ENCODE peak calls at places on chromosomes 6 and 20, in eight cellular contexts. One of them, this sample, is unnamed.

GRCh38 chr6:42118162-42119001 is 24.0 kb downstream of the C6orf132 start:
- DNase-seq in CD8-positive, alpha-beta memory T cell: no peak
- DNase-seq in CD4-positive, alpha-beta memory T cell: no peak
- DNase-seq in heart left ventricle: no peak
- DNase-seq in endodermal cell: no peak
- DNase-seq in pancreas: peak; percentile 79
- DNase-seq in lung: peak; percentile 69
- DNase-seq in aorta: peak; percentile 83
- DNase-seq in this sample: no peak

GRCh38 chr6:38573800-38574395 is 65.8 kb downstream of the BTBD9 start:
- DNase-seq in aorta: no peak
- DNase-seq in CD8-positive, alpha-beta memory T cell: no peak
- DNase-seq in pancreas: no peak
- DNase-seq in heart left ventricle: no peak
- DNase-seq in CD4-positive, alpha-beta memory T cell: no peak
- DNase-seq in endodermal cell: no peak
- DNase-seq in lung: no peak
- DNase-seq in this sample: no peak

GRCh38 chr6:114304304-114304887 is 38.4 kb downstream of the HS3ST5 start:
- DNase-seq in pancreas: no peak
- DNase-seq in heart left ventricle: no peak
- DNase-seq in lung: no peak
- DNase-seq in CD8-positive, alpha-beta memory T cell: no peak
- DNase-seq in endodermal cell: no peak
- DNase-seq in CD4-positive, alpha-beta memory T cell: no peak
- DNase-seq in aorta: no peak
- DNase-seq in this sample: no peak

GRCh38 chr6:1894954-1895353 is 285.2 kb downstream of the FOXC1 start:
- DNase-seq in CD8-positive, alpha-beta memory T cell: no peak
- DNase-seq in aorta: no peak
- DNase-seq in lung: no peak
- DNase-seq in heart left ventricle: no peak
- DNase-seq in pancreas: peak; percentile 68
- DNase-seq in endodermal cell: no peak
- DNase-seq in CD4-positive, alpha-beta memory T cell: no peak
- DNase-seq in this sample: no peak

GRCh38 chr20:63707558-63708300 is at the start of the genes ARFRP1 and ZGPAT:
- DNase-seq in pancreas: peak; percentile 87
- DNase-seq in heart left ventricle: peak; percentile 93
- DNase-seq in endodermal cell: peak; percentile 95
- DNase-seq in lung: peak; percentile 91
- DNase-seq in aorta: peak; percentile 97
- DNase-seq in CD4-positive, alpha-beta memory T cell: peak; percentile 86
- DNase-seq in CD8-positive, alpha-beta memory T cell: peak; percentile 78
- DNase-seq in this sample: peak; percentile 75

GRCh38 chr6:38871745-38872568 is 156.8 kb downstream of the DNAH8 start:
- DNase-seq in CD4-positive, alpha-beta memory T cell: peak; percentile 52
- DNase-seq in heart left ventricle: no peak
- DNase-seq in lung: peak; percentile 56
- DNase-seq in aorta: no peak
- DNase-seq in endodermal cell: peak; percentile 90
- DNase-seq in CD8-positive, alpha-beta memory T cell: peak; percentile 18
- DNase-seq in pancreas: peak; percentile 18
- DNase-seq in this sample: peak; percentile 41

GRCh38 chr6:85685713-85686112 is 43.0 kb upstream of the SYNCRIP start:
- DNase-seq in lung: no peak
- DNase-seq in pancreas: no peak
- DNase-seq in heart left ventricle: no peak
- DNase-seq in endodermal cell: no peak
- DNase-seq in CD4-positive, alpha-beta memory T cell: no peak
- DNase-seq in aorta: no peak
- DNase-seq in CD8-positive, alpha-beta memory T cell: no peak
- DNase-seq in this sample: no peak

GRCh38 chr6:116557863-116558262 is 4.3 kb downstream of the CALHM4 start:
- DNase-seq in pancreas: no peak
- DNase-seq in CD8-positive, alpha-beta memory T cell: no peak
- DNase-seq in heart left ventricle: peak; percentile 60
- DNase-seq in aorta: no peak
- DNase-seq in endodermal cell: no peak
- DNase-seq in lung: peak; percentile 34
- DNase-seq in CD4-positive, alpha-beta memory T cell: no peak
- DNase-seq in this sample: no peak

GRCh38 chr20:36154696-36155628 is at the start of gene EPB41L1:
- DNase-seq in heart left ventricle: no peak
- DNase-seq in endodermal cell: peak; percentile 84
- DNase-seq in CD4-positive, alpha-beta memory T cell: peak; percentile 9
- DNase-seq in CD8-positive, alpha-beta memory T cell: no peak
- DNase-seq in aorta: no peak
- DNase-seq in pancreas: no peak
- DNase-seq in lung: no peak
- DNase-seq in this sample: no peak

GRCh38 chr6:152981219-152981618 is 1.6 kb downstream of the FBXO5 start:
- DNase-seq in lung: no peak
- DNase-seq in pancreas: no peak
- DNase-seq in aorta: no peak
- DNase-seq in CD4-positive, alpha-beta memory T cell: no peak
- DNase-seq in endodermal cell: no peak
- DNase-seq in CD8-positive, alpha-beta memory T cell: no peak
- DNase-seq in heart left ventricle: no peak
- DNase-seq in this sample: no peak

GRCh38 chr6:152981989-152982767 is 663 bp downstream of the FBXO5 start:
- DNase-seq in heart left ventricle: peak; percentile 25
- DNase-seq in CD4-positive, alpha-beta memory T cell: no peak
- DNase-seq in aorta: no peak
- DNase-seq in CD8-positive, alpha-beta memory T cell: no peak
- DNase-seq in pancreas: no peak
- DNase-seq in endodermal cell: peak; percentile 65
- DNase-seq in lung: no peak
- DNase-seq in this sample: no peak

GRCh38 chr6:152984387-152984872 is 1.6 kb upstream of the FBXO5 start:
- DNase-seq in pancreas: no peak
- DNase-seq in CD4-positive, alpha-beta memory T cell: no peak
- DNase-seq in aorta: no peak
- DNase-seq in endodermal cell: no peak
- DNase-seq in lung: no peak
- DNase-seq in heart left ventricle: no peak
- DNase-seq in CD8-positive, alpha-beta memory T cell: no peak
- DNase-seq in this sample: no peak

GRCh38 chr6:152983637-152984386 is 971 bp upstream of the FBXO5 start:
- DNase-seq in heart left ventricle: peak; percentile 74
- DNase-seq in endodermal cell: peak; percentile 98
- DNase-seq in lung: peak; percentile 76
- DNase-seq in CD4-positive, alpha-beta memory T cell: peak; percentile 31
- DNase-seq in aorta: peak; percentile 99
- DNase-seq in CD8-positive, alpha-beta memory T cell: peak; percentile 90
- DNase-seq in pancreas: no peak
- DNase-seq in this sample: peak; percentile 63

GRCh38 chr6:152982768-152983636 is at the start of gene FBXO5:
- DNase-seq in aorta: peak; percentile 99
- DNase-seq in endodermal cell: peak; percentile 98
- DNase-seq in heart left ventricle: peak; percentile 97
- DNase-seq in CD8-positive, alpha-beta memory T cell: peak; percentile 97
- DNase-seq in lung: peak; percentile 96
- DNase-seq in pancreas: peak; percentile 96
- DNase-seq in CD4-positive, alpha-beta memory T cell: peak; percentile 97
- DNase-seq in this sample: peak; percentile 93
- H3K4me1 ChIP-seq in aorta: no peaks in the 10 kb centered on the region
- H3K4me1 ChIP-seq in endodermal cell: no peaks in the 10 kb centered on the region
- H3K4me1 ChIP-seq in heart left ventricle: peaks cover 46% of the 10 kb centered on the region
- H3K4me1 ChIP-seq in CD8-positive, alpha-beta memory T cell: peaks cover 28% of the 10 kb centered on the region
- H3K4me1 ChIP-seq in lung: peaks cover 13% of the 10 kb centered on the region
- H3K4me1 ChIP-seq in pancreas: peaks cover 11% of the 10 kb centered on the region
- H3K4me1 ChIP-seq in CD4-positive, alpha-beta memory T cell: peaks cover 43% of the 10 kb centered on the region
- H3K4me1 ChIP-seq in this sample: peaks cover 16% of the 10 kb centered on the region

GRCh38 chr6:142694054-142694453 is 250.9 kb downstream of the HIVEP2 start:
- DNase-seq in CD4-positive, alpha-beta memory T cell: no peak
- DNase-seq in pancreas: no peak
- DNase-seq in heart left ventricle: no peak
- DNase-seq in lung: no peak
- DNase-seq in endodermal cell: no peak
- DNase-seq in CD8-positive, alpha-beta memory T cell: no peak
- DNase-seq in aorta: no peak
- DNase-seq in this sample: no peak

GRCh38 chr6:142695016-142695415 is 250.0 kb downstream of the HIVEP2 start:
- DNase-seq in endodermal cell: no peak
- DNase-seq in lung: no peak
- DNase-seq in aorta: no peak
- DNase-seq in heart left ventricle: no peak
- DNase-seq in pancreas: no peak
- DNase-seq in CD8-positive, alpha-beta memory T cell: no peak
- DNase-seq in CD4-positive, alpha-beta memory T cell: no peak
- DNase-seq in this sample: no peak

GRCh38 chr6:142697912-142698311 is 247.1 kb downstream of the HIVEP2 start:
- DNase-seq in heart left ventricle: no peak
- DNase-seq in lung: no peak
- DNase-seq in aorta: no peak
- DNase-seq in endodermal cell: no peak
- DNase-seq in CD4-positive, alpha-beta memory T cell: no peak
- DNase-seq in CD8-positive, alpha-beta memory T cell: no peak
- DNase-seq in pancreas: no peak
- DNase-seq in this sample: no peak

GRCh38 chr6:142696689-142697088 is 248.3 kb downstream of the HIVEP2 start:
- DNase-seq in aorta: peak; percentile 80
- DNase-seq in lung: peak; percentile 49
- DNase-seq in endodermal cell: no peak
- DNase-seq in heart left ventricle: no peak
- DNase-seq in CD8-positive, alpha-beta memory T cell: no peak
- DNase-seq in CD4-positive, alpha-beta memory T cell: no peak
- DNase-seq in pancreas: peak; percentile 82
- DNase-seq in this sample: no peak

GRCh38 chr6:142696123-142696522 is 248.9 kb downstream of the HIVEP2 start:
- DNase-seq in heart left ventricle: no peak
- DNase-seq in CD8-positive, alpha-beta memory T cell: no peak
- DNase-seq in aorta: no peak
- DNase-seq in CD4-positive, alpha-beta memory T cell: no peak
- DNase-seq in endodermal cell: no peak
- DNase-seq in pancreas: no peak
- DNase-seq in lung: no peak
- DNase-seq in this sample: no peak
- H3K36me3 ChIP-seq in heart left ventricle: no peaks in the 10 kb centered on the region
- H3K36me3 ChIP-seq in CD8-positive, alpha-beta memory T cell: no peaks in the 10 kb centered on the region
- H3K36me3 ChIP-seq in aorta: no peaks in the 10 kb centered on the region
- H3K36me3 ChIP-seq in CD4-positive, alpha-beta memory T cell: no peaks in the 10 kb centered on the region
- H3K36me3 ChIP-seq in endodermal cell: no peaks in the 10 kb centered on the region
- H3K36me3 ChIP-seq in pancreas: no peaks in the 10 kb centered on the region
- H3K36me3 ChIP-seq in lung: no peaks in the 10 kb centered on the region
- H3K36me3 ChIP-seq in this sample: no peaks in the 10 kb centered on the region

GRCh38 chr6:158218467-158218866 is 50.3 kb downstream of the GTF2H5 start:
- DNase-seq in endodermal cell: no peak
- DNase-seq in lung: no peak
- DNase-seq in heart left ventricle: no peak
- DNase-seq in CD4-positive, alpha-beta memory T cell: no peak
- DNase-seq in CD8-positive, alpha-beta memory T cell: no peak
- DNase-seq in aorta: no peak
- DNase-seq in pancreas: no peak
- DNase-seq in this sample: no peak

GRCh38 chr6:158220786-158221442 is 52.8 kb downstream of the GTF2H5 start:
- DNase-seq in CD4-positive, alpha-beta memory T cell: peak; percentile 69
- DNase-seq in CD8-positive, alpha-beta memory T cell: peak; percentile 60
- DNase-seq in pancreas: peak; percentile 66
- DNase-seq in endodermal cell: peak; percentile 94
- DNase-seq in lung: peak; percentile 86
- DNase-seq in heart left ventricle: peak; percentile 79
- DNase-seq in aorta: peak; percentile 93
- DNase-seq in this sample: peak; percentile 66

GRCh38 chr6:158223926-158224325 is 55.8 kb downstream of the GTF2H5 start:
- DNase-seq in aorta: no peak
- DNase-seq in CD8-positive, alpha-beta memory T cell: no peak
- DNase-seq in lung: no peak
- DNase-seq in pancreas: no peak
- DNase-seq in CD4-positive, alpha-beta memory T cell: no peak
- DNase-seq in endodermal cell: peak; percentile 17
- DNase-seq in heart left ventricle: no peak
- DNase-seq in this sample: no peak

GRCh38 chr6:158219229-158219628 is 51.1 kb downstream of the GTF2H5 start:
- DNase-seq in endodermal cell: no peak
- DNase-seq in CD8-positive, alpha-beta memory T cell: no peak
- DNase-seq in aorta: no peak
- DNase-seq in lung: peak; percentile 53
- DNase-seq in pancreas: no peak
- DNase-seq in heart left ventricle: no peak
- DNase-seq in CD4-positive, alpha-beta memory T cell: no peak
- DNase-seq in this sample: no peak

DNA sequence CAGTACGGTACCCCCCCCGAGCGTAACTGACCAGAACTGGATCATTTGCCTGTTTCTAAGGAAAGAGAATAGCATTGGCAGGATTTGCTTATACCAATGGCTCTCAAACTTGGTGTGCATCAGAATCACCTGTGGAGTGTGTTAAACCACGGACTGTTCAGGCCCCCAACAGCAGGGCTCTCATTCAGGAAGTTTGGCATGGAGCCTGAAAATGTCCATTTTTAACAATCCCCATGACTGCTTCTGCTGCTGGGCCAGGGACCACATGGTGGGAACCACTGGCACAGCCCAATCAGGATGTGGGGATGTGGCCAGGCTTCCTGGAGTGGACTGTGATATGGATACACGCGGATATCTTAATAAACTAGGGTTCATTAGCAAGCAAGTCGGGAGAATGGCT is 53.9 kb downstream of the GTF2H5 start:
- DNase-seq in heart left ventricle: no peak
- DNase-seq in aorta: no peak
- DNase-seq in endodermal cell: peak; percentile 17
- DNase-seq in CD4-positive, alpha-beta memory T cell: no peak
- DNase-seq in lung: no peak
- DNase-seq in pancreas: no peak
- DNase-seq in CD8-positive, alpha-beta memory T cell: no peak
- DNase-seq in this sample: no peak
- H3K27ac ChIP-seq in heart left ventricle: no peak overlapping the region
- H3K27ac ChIP-seq in aorta: no peak overlapping the region
- H3K27ac ChIP-seq in endodermal cell: no peak overlapping the region
- H3K27ac ChIP-seq in CD4-positive, alpha-beta memory T cell: no peak overlapping the region
- H3K27ac ChIP-seq in lung: no peak overlapping the region
- H3K27ac ChIP-seq in pancreas: no peak overlapping the region
- H3K27ac ChIP-seq in CD8-positive, alpha-beta memory T cell: no peak overlapping the region
- H3K27ac ChIP-seq in this sample: no peak overlapping the region

DNA sequence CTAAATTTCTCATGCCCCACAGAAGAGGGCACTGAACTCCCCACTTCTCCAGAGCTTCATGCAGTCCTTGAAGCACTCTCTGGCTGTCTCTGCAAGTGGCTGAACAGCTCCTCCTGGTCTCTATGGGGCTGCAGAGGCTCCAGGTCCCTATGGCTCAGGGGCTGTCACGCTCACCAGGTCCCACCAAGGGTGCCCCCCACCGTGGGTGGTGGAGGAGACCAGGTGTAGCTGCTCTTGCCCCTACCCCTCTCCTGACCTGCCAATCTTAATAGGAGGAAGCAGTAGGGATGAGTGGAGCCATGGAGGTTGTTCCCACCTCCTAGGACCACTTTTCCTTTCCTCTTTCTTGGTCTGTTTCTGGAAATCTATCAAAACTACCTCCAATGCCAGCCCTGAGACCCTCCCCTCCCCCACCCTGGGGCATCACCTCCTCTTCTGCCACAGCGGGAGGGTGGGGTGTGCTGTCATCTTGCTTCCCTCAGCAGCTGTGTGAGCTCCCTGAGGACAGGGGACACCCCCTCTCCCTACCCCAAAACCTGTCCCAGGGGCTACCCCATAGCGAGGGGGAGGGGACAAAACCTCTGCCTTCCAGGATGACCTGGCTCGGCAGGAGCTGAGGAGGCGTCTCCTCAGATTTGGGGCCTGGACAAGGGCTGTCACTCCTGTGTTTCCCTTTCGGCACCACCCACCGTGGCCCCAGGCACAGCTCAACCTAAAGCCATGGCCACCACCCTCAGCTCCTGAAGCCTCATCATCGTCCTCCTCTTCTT is 12.0 kb upstream of the RAET1E start:
- DNase-seq in CD8-positive, alpha-beta memory T cell: no peak
- DNase-seq in pancreas: no peak
- DNase-seq in heart left ventricle: no peak
- DNase-seq in aorta: peak; percentile 44
- DNase-seq in endodermal cell: peak; percentile 15
- DNase-seq in lung: no peak
- DNase-seq in CD4-positive, alpha-beta memory T cell: no peak
- DNase-seq in this sample: no peak
- H3K4me1 ChIP-seq in CD8-positive, alpha-beta memory T cell: no peaks in the 10 kb centered on the region
- H3K4me1 ChIP-seq in pancreas: no peaks in the 10 kb centered on the region
- H3K4me1 ChIP-seq in heart left ventricle: no peaks in the 10 kb centered on the region
- H3K4me1 ChIP-seq in aorta: no peaks in the 10 kb centered on the region
- H3K4me1 ChIP-seq in endodermal cell: no peaks in the 10 kb centered on the region
- H3K4me1 ChIP-seq in lung: no peaks in the 10 kb centered on the region
- H3K4me1 ChIP-seq in CD4-positive, alpha-beta memory T cell: no peaks in the 10 kb centered on the region
- H3K4me1 ChIP-seq in this sample: no peaks in the 10 kb centered on the region

This sample was measured in effector memory CD4-positive, alpha-beta T cell.